ENCODE peak calls at places on chromosomes 3 and 15, in eight cellular contexts. R is sciatic nerve; J is iPS-NIHi11; E is activated T-cell treated with anti-CD3 and anti-CD28 coated beads for 1 hour; F is activated CD8-positive, alpha-beta memory T cell treated with anti-CD3 and anti-CD28 coated beads for 1 hour; Z is thyroid gland; Y is central memory CD4-positive, alpha-beta T cell; B is endothelial cell. W is an unnamed sample.

GRCh38 chr3:9280477-9281219 is 31.2 kb upstream of the SRGAP3 start:
- DNase-seq in E (no peak), Z (peak), Y (no peak), B (no peak), R (no peak), J (peak), F (no peak), W (no peak)

GRCh38 chr3:157175678-157176077 is 15.7 kb upstream of the CCNL1 start:
- DNase-seq in E (no peak), J (peak), R (no peak), F (no peak), B (peak), Z (peak), Y (no peak), W (no peak)

GRCh38 chr15:61879219-61879618 is 181.0 kb downstream of the VPS13C start:
- DNase-seq in J (no peak), E (no peak), Y (no peak), B (no peak), Z (no peak), R (no peak), F (no peak), W (no peak)

GRCh38 chr15:99955181-99955525 is 221.9 kb upstream of the LYSMD4 start:
- DNase-seq in J (peak), R (no peak), E (no peak), B (no peak), Y (no peak), Z (no peak), F (no peak), W (no peak)

GRCh38 chr3:196619213-196619612 is 20.3 kb upstream of the NRROS start:
- DNase-seq in R (no peak), F (no peak), Y (no peak), Z (no peak), B (no peak), J (no peak), E (no peak), W (no peak)

GRCh38 chr15:63500265-63501250 is 3.8 kb upstream of the USP3 start:
- DNase-seq in Z (no peak), F (no peak), R (no peak), E (no peak), J (no peak), B (no peak), Y (no peak), W (no peak)

GRCh38 chr3:121883507-121883906 is 10.7 kb upstream of the SLC15A2 start:
- DNase-seq in Y (no peak), J (peak), E (no peak), B (no peak), F (no peak), Z (no peak), R (no peak), W (no peak)

GRCh38 chr15:29849218-29849617 is 26.9 kb upstream of the TJP1 start:
- DNase-seq in E (no peak), R (no peak), B (no peak), Y (no peak), Z (no peak), F (no peak), J (no peak), W (no peak)

GRCh38 chr15:70627734-70628541 is 135.4 kb downstream of the UACA start:
- DNase-seq in B (no peak), Z (no peak), E (no peak), R (no peak), Y (no peak), F (no peak), J (no peak), W (no peak)

GRCh38 chr3:99720985-99721632 is 82.7 kb downstream of the COL8A1 start:
- DNase-seq in E (no peak), J (no peak), F (no peak), Z (peak), B (peak), R (no peak), Y (no peak), W (no peak)

GRCh38 chr3:135148431-135148830 is 353.4 kb downstream of the EPHB1 start:
- DNase-seq in R (no peak), J (no peak), E (no peak), F (no peak), B (no peak), Y (no peak), Z (peak), W (no peak)

GRCh38 chr3:16810013-16810412 is 74.7 kb upstream of the PLCL2 start:
- DNase-seq in E (no peak), F (no peak), R (no peak), Z (no peak), B (no peak), Y (no peak), J (no peak), W (no peak)

GRCh38 chr3:144394052-144394451 is 422.4 kb downstream of the DIPK2A start:
- DNase-seq in Z (no peak), Y (no peak), B (no peak), J (no peak), R (no peak), E (no peak), F (no peak), W (no peak)

W was measured in stimulated activated CD4-positive, alpha-beta T cell treated with anti-CD3 and anti-CD28 coated beads, TNF-alpha, amount 100 ng/mL, for 1 hour.